ENCODE peak calls at places on chromosomes 3 and 15, in seven cellular contexts. S, Z, M, F, L, I and Y are unnamed samples.

GRCh38 chr3:134336587-134336986 is 37.7 kb downstream of the AMOTL2 start:
- DNase-seq in F (no peak), I (no peak), S (peak), M (peak), L (no peak), Z (no peak), Y (no peak)

GRCh38 chr3:14016900-14017475 is 107.7 kb downstream of the CHCHD4 start:
- DNase-seq in Z (no peak), L (no peak), I (no peak), S (peak), M (no peak), F (no peak), Y (no peak)

GRCh38 chr15:77034620-77035467 is 36.1 kb downstream of the TSPAN3 start:
- DNase-seq in S (peak), L (no peak), Z (peak), F (no peak), M (no peak), I (peak), Y (no peak)

GRCh38 chr3:9826815-9827574 is 16.8 kb downstream of the RPUSD3 start:
- DNase-seq in S (peak), Z (peak), F (no peak), M (no peak), L (no peak), I (no peak), Y (peak)

GRCh38 chr3:33660035-33660434 is 58.0 kb downstream of the CLASP2 start:
- DNase-seq in S (no peak), L (no peak), I (no peak), M (no peak), F (no peak), Z (no peak), Y (no peak)

GRCh38 chr3:127061641-127062040 is 78.7 kb downstream of the PLXNA1 start:
- DNase-seq in M (no peak), Z (no peak), I (peak), S (no peak), F (no peak), L (no peak), Y (no peak)

GRCh38 chr3:123833398-123833785 is 50.7 kb downstream of the MYLK start:
- DNase-seq in L (no peak), Z (no peak), M (no peak), F (no peak), I (no peak), S (peak), Y (no peak)

GRCh38 chr3:194685050-194685722 is 497 bp upstream of the FAM43A start:
- DNase-seq in S (no peak), M (no peak), I (no peak), L (no peak), Z (no peak), F (no peak), Y (no peak)

GRCh38 chr3:196138927-196139680 is 57.2 kb upstream of the TFRC start:
- DNase-seq in F (no peak), Z (no peak), S (peak), I (no peak), M (peak), L (no peak), Y (no peak)

DNA sequence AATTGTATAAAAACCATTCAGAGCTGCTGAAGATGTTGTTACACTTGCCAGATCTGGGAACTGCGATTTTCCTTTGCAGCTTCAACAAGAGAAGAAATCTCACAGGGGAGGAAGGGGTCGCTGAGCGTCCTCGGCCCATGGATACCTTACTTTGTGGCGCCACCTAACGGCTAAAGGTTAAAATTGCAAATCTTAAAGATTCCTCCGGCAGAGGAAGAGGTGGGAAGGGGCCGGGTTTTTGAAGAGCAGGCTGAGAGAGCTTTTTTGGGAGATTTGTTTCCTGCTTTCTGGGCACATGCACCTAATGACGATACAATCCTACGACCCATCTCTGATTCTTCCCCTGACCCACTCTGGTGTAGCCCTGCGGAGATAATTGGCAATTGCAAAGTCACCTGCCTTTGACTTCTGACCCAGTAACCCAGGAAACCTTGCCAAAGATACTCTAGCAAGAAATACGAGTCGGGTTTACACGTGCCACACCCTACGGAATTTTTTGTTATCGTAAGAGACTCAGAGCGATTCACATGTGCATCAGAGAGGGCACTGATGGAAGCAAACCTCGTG is 55.4 kb upstream of the CHRNA7 start:
- DNase-seq in S (peak), M (peak), F (no peak), L (no peak), Z (peak), I (no peak), Y (peak)
- H3K4me3 ChIP-seq in S (peak), M (no peak), F (peak), L (no peak), Z (peak), I (peak), Y (no peak)

GRCh38 chr3:24678441-24678865 is 183.8 kb upstream of the THRB start:
- DNase-seq in S (peak), Z (no peak), I (no peak), F (no peak), L (no peak), M (peak), Y (no peak)

GRCh38 chr3:24679429-24679828 is 184.8 kb upstream of the THRB start:
- DNase-seq in M (no peak), Z (no peak), L (no peak), F (no peak), I (no peak), S (peak), Y (no peak)

GRCh38 chr3:24674261-24674660 is 179.6 kb upstream of the THRB start:
- DNase-seq in S (no peak), F (no peak), Z (no peak), I (no peak), L (no peak), M (no peak), Y (no peak)

GRCh38 chr3:24680214-24680967 is 185.7 kb upstream of the THRB start:
- DNase-seq in Z (peak), F (peak), L (peak), I (peak), M (no peak), S (peak), Y (peak)

GRCh38 chr3:24678021-24678420 is 183.4 kb upstream of the THRB start:
- DNase-seq in M (no peak), S (no peak), L (no peak), I (no peak), Z (no peak), F (no peak), Y (no peak)
- H3K4me3 ChIP-seq in M (no peak), S (peak), L (no peak), I (no peak), Z (no peak), F (no peak), Y (no peak)

GRCh38 chr3:120093119-120093922 is 926 bp downstream of the GSK3B start:
- DNase-seq in L (no peak), Z (no peak), F (no peak), S (peak), M (peak), I (no peak), Y (no peak)

GRCh38 chr3:120089089-120089488 is 5.2 kb downstream of the GSK3B start:
- DNase-seq in I (no peak), M (no peak), Z (no peak), S (no peak), L (no peak), F (no peak), Y (no peak)

GRCh38 chr3:120088622-120089021 is 5.6 kb downstream of the GSK3B start:
- DNase-seq in F (no peak), L (no peak), Z (no peak), M (no peak), S (no peak), I (no peak), Y (no peak)

GRCh38 chr3:120092444-120092843 is 1.8 kb downstream of the GSK3B start:
- DNase-seq in L (no peak), Z (no peak), S (no peak), M (no peak), I (no peak), F (no peak), Y (no peak)

GRCh38 chr3:120090422-120090821 is 3.8 kb downstream of the GSK3B start:
- DNase-seq in M (no peak), I (no peak), Z (no peak), L (no peak), S (no peak), F (no peak), Y (no peak)
- H3K4me3 ChIP-seq in M (peak), I (peak), Z (peak), L (peak), S (peak), F (peak), Y (peak)

GRCh38 chr3:38458796-38459498 is 5.3 kb downstream of the ACVR2B start:
- DNase-seq in M (peak), L (no peak), I (peak), Z (peak), F (no peak), S (no peak), Y (no peak)
- H3K4me3 ChIP-seq in M (no peak), L (no peak), I (peak), Z (no peak), F (peak), S (no peak), Y (no peak)

DNA sequence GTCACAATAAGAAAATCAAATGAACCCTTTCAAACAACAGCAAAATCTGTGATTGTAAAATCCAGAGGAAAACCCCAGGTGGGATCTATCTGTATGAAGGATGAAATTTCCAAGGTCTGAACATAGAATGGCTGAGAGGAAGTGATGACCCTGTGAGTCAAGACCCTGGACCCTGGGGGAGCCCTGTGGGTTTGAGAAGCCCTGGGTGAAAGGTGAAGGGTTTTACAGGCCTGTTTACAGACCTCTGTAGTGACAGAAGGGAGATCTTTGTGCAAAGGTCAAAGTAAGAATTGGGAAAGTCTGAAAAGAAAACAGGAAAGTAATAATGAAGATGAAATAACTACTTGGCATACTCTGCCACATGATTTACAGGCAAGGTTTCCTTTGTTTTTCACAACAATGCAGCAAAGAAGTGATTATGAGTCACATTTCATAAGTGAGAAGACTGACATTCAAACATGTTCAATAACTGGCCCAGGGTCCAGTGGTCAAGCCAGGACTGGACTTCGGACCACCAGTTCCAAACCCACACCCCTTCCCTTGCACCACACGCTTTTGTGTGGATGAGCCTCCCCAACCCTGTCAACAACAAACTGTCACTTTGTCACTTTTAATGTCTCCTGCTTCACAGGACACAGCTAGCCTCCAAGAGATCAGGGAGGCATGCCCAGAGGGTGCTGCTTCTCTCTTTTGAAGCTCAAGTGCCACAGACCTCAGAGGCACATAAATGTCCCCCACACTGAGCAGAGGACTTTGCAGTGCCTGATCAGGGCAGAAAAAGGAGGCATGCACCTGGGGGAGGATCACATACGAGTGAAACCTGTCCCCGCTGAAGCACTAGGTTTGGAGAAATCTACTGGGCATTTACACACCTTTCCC is 21.5 kb downstream of the CD86 start:
- DNase-seq in L (no peak), F (no peak), M (no peak), Z (no peak), S (no peak), I (no peak), Y (no peak)
- H3K4me3 ChIP-seq in L (peak), F (no peak), M (no peak), Z (no peak), S (no peak), I (no peak), Y (no peak)

DNA sequence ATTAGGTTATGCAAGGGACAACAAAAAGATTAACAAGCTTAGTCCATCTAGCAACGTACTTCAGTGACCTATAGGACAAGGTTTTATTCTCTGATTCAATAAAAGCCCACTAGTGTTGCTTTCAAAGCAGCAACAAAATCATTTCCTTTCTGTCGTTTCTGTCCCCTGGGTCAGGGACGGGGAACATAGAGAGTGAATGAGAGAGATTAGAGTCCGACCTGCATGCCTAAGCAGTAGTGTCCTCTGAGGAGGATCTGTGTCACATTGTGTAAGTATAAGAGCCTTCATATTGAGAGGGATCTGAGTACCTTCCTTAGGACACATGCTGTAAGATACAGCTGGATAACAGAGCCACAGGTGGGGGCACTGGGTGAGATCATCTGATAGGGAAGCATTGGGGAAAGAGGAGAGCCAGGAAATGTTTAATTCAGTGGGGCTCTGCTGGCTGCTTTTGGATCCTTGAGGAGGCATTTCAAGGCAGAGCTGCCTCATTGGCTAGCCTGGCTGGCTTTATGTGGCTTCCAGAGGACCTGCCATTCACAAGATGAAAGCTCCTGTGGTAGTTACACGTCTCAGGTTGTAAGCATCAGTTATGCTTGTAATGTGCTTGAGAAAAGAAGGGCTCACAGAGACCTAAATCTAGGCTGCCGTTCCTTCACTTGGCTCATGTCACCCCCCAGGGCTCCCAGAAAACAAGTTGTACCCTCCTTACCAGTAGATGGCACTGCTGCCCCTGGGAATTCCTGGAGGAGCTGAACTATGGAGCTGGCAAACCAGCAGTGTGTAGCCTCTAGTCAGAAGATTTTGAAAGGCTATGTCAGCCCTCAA is 2.7 kb downstream of the TMEM108 start:
- DNase-seq in L (peak), F (peak), S (peak), Z (peak), I (peak), M (peak), Y (peak)
- H3K4me3 ChIP-seq in L (no peak), F (peak), S (no peak), Z (peak), I (peak), M (no peak), Y (no peak)